ENCODE peak calls at places on chromosome 1, in four cellular contexts. S is H9, U is IMR-90, M is H1. I is an unnamed sample.

GRCh38 chr1:171816300-171816901 is 24.9 kb upstream of the DNM3 start:
- DNase-seq in S (no peak), U (no peak), M (no peak), I (no peak)

GRCh38 chr1:223177681-223178080 is 34.6 kb upstream of the TLR5 start:
- DNase-seq in S (no peak), U (no peak), M (no peak), I (no peak)

GRCh38 chr1:165129568-165130164 is 226.8 kb downstream of the LMX1A start:
- DNase-seq in S (peak; percentile 89), U (peak; percentile 9), M (peak; percentile 53), I (peak; percentile 90)

GRCh38 chr1:53625766-53626520 is 113.0 kb downstream of the GLIS1 start:
- DNase-seq in S (peak; percentile 15), U (peak; percentile 13), M (no peak), I (no peak)

GRCh38 chr1:8584316-8584715 is 233.1 kb downstream of the RERE start:
- DNase-seq in S (no peak), U (no peak), M (no peak), I (no peak)

GRCh38 chr1:93670141-93670540 is 11.5 kb downstream of the BCAR3 start:
- DNase-seq in S (no peak), U (peak; percentile 90), M (no peak), I (no peak)

GRCh38 chr1:43552813-43553212 is 22.1 kb downstream of the PTPRF start:
- DNase-seq in S (no peak), U (peak; percentile 47), M (no peak), I (no peak)

GRCh38 chr1:161020573-161021167 is at the start of gene F11R:
- DNase-seq in S (peak; percentile 72), U (no peak), M (no peak), I (peak; percentile 92)

GRCh38 chr1:16984717-16985116 is 4.3 kb upstream of the MFAP2 start:
- DNase-seq in S (no peak), U (peak; percentile 85), M (no peak), I (peak; percentile 65)

GRCh38 chr1:171345536-171345935 is 31.6 kb downstream of the FMO4 start:
- DNase-seq in S (no peak), U (no peak), M (no peak), I (no peak)

GRCh38 chr1:31938184-31938975 is at the start of gene PTP4A2:
- DNase-seq in S (peak; percentile 98), U (peak; percentile 88), M (peak; percentile 94), I (peak; percentile 98)

GRCh38 chr1:6967431-6968079 is 182.3 kb downstream of the CAMTA1 start:
- DNase-seq in S (no peak), U (no peak), M (no peak), I (no peak)

GRCh38 chr1:149884433-149885363 is 14.7 kb upstream of the BOLA1 start:
- DNase-seq in S (no peak), U (peak; percentile 30), M (no peak), I (peak; percentile 74)

GRCh38 chr1:55235722-55236121 is 20.6 kb upstream of the USP24 start:
- DNase-seq in S (no peak), U (peak; percentile 85), M (no peak), I (no peak)

GRCh38 chr1:27527857-27528700 is 38.1 kb upstream of the WASF2 start:
- DNase-seq in S (peak; percentile 73), U (no peak), M (no peak), I (peak; percentile 59)

GRCh38 chr1:171280596-171280995 is 32.3 kb downstream of the FMO1 start:
- DNase-seq in S (no peak), U (no peak), M (no peak), I (no peak)

GRCh38 chr1:198749279-198749678 is 110.4 kb downstream of the PTPRC start:
- DNase-seq in S (no peak), U (peak; percentile 49), M (no peak), I (no peak)

GRCh38 chr1:188706742-188707141 is 1770.9 kb downstream of the BRINP3 start:
- DNase-seq in S (no peak), U (peak; percentile 89), M (no peak), I (no peak)

GRCh38 chr1:228065543-228066347 is 16.8 kb upstream of the ARF1 start:
- DNase-seq in S (no peak), U (no peak), M (no peak), I (no peak)

GRCh38 chr1:209710098-209710497 is 5.5 kb downstream of the HSD11B1 start:
- DNase-seq in S (no peak), U (no peak), M (no peak), I (no peak)

GRCh38 chr1:28503117-28503516 is 2.7 kb upstream of the RCC1 start:
- DNase-seq in S (no peak), U (no peak), M (no peak), I (no peak)

GRCh38 chr1:44276006-44276405 is 62.7 kb downstream of the DMAP1 start:
- DNase-seq in S (no peak), U (peak; percentile 7), M (no peak), I (peak; percentile 18)

GRCh38 chr1:95041491-95042165 is 31.1 kb downstream of the ALG14 start:
- DNase-seq in S (no peak), U (peak; percentile 92), M (no peak), I (no peak)
- H3K56ac ChIP-seq in S (no peak overlapping the region), U (no peak overlapping the region), M (no peak overlapping the region), I (no peak overlapping the region)

GRCh38 chr1:202966006-202966904 is 802 bp downstream of the CYB5R1 start:
- DNase-seq in S (no peak), U (no peak), M (no peak), I (no peak)
- H3K23ac ChIP-seq in S (no peak overlapping the region), U (peak overlapping the region; percentile 2), M (no peak overlapping the region), I (no peak overlapping the region)

GRCh38 chr1:12057940-12058687 is 5.0 kb upstream of the TNFRSF8 start:
- DNase-seq in S (no peak), U (no peak), M (no peak), I (no peak)

GRCh38 chr1:12057382-12057781 is 5.7 kb upstream of the TNFRSF8 start:
- DNase-seq in S (no peak), U (peak; percentile 23), M (no peak), I (no peak)

GRCh38 chr1:12060500-12060899 is 2.6 kb upstream of the TNFRSF8 start:
- DNase-seq in S (no peak), U (no peak), M (no peak), I (no peak)

GRCh38 chr1:12059722-12060464 is 3.2 kb upstream of the TNFRSF8 start:
- DNase-seq in S (no peak), U (no peak), M (no peak), I (no peak)

DNA sequence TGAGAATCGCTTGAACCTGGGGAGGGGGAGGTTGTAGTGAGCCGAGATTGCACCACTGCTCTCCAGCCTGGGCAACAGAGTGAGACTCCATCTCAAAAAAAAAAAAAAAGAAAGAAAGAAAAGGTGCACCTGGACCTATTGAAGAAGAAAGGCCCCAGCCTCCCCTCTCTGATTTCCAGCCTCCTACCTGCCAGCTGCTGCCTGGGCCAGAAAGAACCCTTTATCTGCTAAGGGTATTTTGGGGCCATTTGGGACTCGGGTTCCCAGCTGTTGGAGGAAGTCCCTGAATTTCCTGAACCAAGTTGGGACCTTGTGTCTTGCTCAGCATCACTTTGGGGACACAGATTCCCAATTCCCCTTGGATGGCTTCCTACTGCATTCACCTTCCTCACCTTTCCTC is 3.9 kb upstream of the TNFRSF8 start:
- DNase-seq in S (no peak), U (no peak), M (no peak), I (no peak)
- H4K5ac ChIP-seq in S (no peak overlapping the region), U (no peak overlapping the region), M (no peak overlapping the region), I (no peak overlapping the region)

DNA sequence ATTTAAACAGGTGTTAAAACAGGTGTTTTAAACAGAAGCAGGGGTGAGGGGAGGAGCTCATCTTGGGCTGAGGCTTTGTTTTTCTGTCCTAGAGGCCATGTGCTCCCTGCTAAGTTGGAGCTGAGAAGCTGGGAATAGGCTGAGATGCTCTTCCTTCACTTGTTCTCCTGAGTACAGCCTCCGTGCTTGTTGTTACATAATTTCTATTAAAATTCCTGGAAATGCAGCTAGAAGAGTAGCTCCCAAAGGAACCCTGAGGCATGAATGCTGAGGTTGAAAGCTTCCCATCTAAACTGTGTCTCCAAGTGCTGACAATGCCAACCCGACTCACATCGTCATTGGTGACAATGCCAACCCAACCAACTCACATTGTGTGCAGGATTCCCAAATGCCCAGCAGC is 12.6 kb upstream of the ITPKB start:
- DNase-seq in S (no peak), U (no peak), M (no peak), I (no peak)
- H3K56ac ChIP-seq in S (no peak overlapping the region), U (no peak overlapping the region), M (no peak overlapping the region), I (no peak overlapping the region)

GRCh38 chr1:3463891-3464648 is 9.6 kb downstream of the ARHGEF16 start:
- DNase-seq in S (no peak), U (no peak), M (no peak), I (no peak)
- H3K23ac ChIP-seq in S (no peak overlapping the region), U (no peak overlapping the region), M (no peak overlapping the region), I (no peak overlapping the region)

I was measured in mesendoderm.